ENCODE peak calls at places on chromosomes 5 and 9, in six cellular contexts. G is cardiac fibroblast, T is GM23338, V is lower leg skin, C is GM20000, N is heart right ventricle. P is an unnamed sample.

GRCh38 chr5:121693864-121694263 is 157.8 kb upstream of the FTMT start:
- DNase-seq in G (peak; percentile 2), T (no peak), V (no peak), C (no peak), N (no peak), P (no peak)

GRCh38 chr5:56632199-56632598 is 183.2 kb upstream of the MAP3K1 start:
- DNase-seq in G (no peak), T (no peak), V (no peak), C (no peak), N (no peak), P (no peak)

GRCh38 chr5:85453026-85453349 is 1068.3 kb upstream of the EDIL3 start:
- DNase-seq in G (no peak), T (no peak), V (no peak), C (no peak), N (no peak), P (no peak)

GRCh38 chr5:114362977-114363721 is 1.3 kb downstream of the KCNN2 start:
- DNase-seq in G (peak; percentile 13), T (peak; percentile 43), V (no peak), C (no peak), N (no peak), P (peak; percentile 52)

GRCh38 chr5:107916731-107917725 is 246.3 kb upstream of the EFNA5 start:
- DNase-seq in G (no peak), T (no peak), V (no peak), C (no peak), N (no peak), P (no peak)

GRCh38 chr5:147204576-147204975 is 30.2 kb upstream of the STK32A start:
- DNase-seq in G (no peak), T (no peak), V (no peak), C (no peak), N (no peak), P (no peak)

GRCh38 chr5:504326-505148 is 19.7 kb downstream of the SLC9A3 start:
- DNase-seq in G (no peak), T (no peak), V (no peak), C (no peak), N (no peak), P (no peak)

GRCh38 chr5:169695025-169695625 is 58.0 kb downstream of the DOCK2 start:
- DNase-seq in G (peak; percentile 36), T (no peak), V (no peak), C (no peak), N (no peak), P (peak; percentile 43)

GRCh38 chr9:108093773-108094675 is 604.5 kb upstream of the KLF4 start:
- DNase-seq in G (peak; percentile 35), T (no peak), V (no peak), C (no peak), N (no peak), P (peak; percentile 42)

GRCh38 chr9:126986506-126986951 is 71.9 kb downstream of the RALGPS1 start:
- DNase-seq in G (peak; percentile 26), T (no peak), V (no peak), C (no peak), N (no peak), P (peak; percentile 12)

GRCh38 chr5:33321026-33321425 is 119.7 kb upstream of the TARS1 start:
- DNase-seq in G (peak; percentile 99), T (no peak), V (no peak), C (no peak), N (no peak), P (peak; percentile 97)

GRCh38 chr5:148833925-148834324 is 7.5 kb downstream of the ADRB2 start:
- DNase-seq in G (no peak), T (no peak), V (no peak), C (no peak), N (no peak), P (no peak)

GRCh38 chr5:121805931-121806330 is 45.8 kb upstream of the FTMT start:
- DNase-seq in G (no peak), T (no peak), V (no peak), C (no peak), N (no peak), P (peak; percentile 37)

GRCh38 chr9:91978739-91979414 is 28.8 kb upstream of the ROR2 start:
- DNase-seq in G (peak; percentile 85), T (peak; percentile 69), V (no peak), C (no peak), N (no peak), P (peak; percentile 67)
- TF ChIP-seq CTCF in G (peak; percentile 43), T (peak; percentile 85), V (no peak), C (peak; percentile 33), N (no peak), P (peak; percentile 34)

DNA sequence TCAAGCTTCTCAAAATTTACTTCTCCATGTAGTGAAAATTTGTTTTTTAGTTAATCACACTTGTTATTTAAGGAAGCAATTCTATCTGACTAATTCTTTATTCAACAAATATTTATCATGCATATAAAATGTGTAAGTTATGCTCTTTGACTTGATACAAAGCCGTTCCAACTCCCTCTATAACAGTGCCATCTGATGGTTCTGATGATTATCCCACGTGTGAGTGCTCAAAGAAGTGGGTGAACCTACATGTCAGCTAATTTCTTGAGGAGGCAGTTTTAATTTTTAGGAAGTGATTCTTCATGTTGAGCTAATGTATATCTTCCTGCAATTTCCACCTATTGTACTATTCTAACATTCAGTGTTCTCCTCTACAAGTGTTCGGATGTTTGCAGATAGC is 88.8 kb upstream of the BRINP1 start:
- DNase-seq in G (no peak), T (no peak), V (no peak), C (no peak), N (no peak), P (no peak)
- TF ChIP-seq CTCF in G (no peak), T (peak; percentile 58), V (no peak), C (no peak), N (no peak), P (no peak)

DNA sequence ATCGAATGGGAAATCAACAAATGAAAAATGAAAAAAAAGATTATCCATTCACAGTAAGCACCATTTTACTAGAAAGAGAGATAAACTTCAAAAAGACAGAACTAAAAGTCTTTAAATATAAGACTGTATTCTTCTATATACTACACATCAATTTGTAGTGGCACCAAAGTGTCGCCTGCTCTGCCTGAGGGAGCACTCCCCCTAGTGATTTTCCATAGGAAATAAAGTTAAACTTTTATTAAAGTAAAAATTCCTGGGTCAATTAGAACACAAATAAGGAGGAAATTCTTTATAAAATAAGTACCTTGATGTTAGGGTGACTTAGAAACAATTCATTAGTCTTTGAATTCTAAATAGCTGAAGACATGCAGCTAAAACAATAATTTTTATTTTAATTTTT is 9.7 kb downstream of the RAD1 start:
- DNase-seq in G (peak; percentile 33), T (peak; percentile 46), V (no peak), C (no peak), N (no peak), P (peak; percentile 41)
- TF ChIP-seq CTCF in G (peak; percentile 35), T (peak; percentile 61), V (no peak), C (no peak), N (no peak), P (peak; percentile 51)

DNA sequence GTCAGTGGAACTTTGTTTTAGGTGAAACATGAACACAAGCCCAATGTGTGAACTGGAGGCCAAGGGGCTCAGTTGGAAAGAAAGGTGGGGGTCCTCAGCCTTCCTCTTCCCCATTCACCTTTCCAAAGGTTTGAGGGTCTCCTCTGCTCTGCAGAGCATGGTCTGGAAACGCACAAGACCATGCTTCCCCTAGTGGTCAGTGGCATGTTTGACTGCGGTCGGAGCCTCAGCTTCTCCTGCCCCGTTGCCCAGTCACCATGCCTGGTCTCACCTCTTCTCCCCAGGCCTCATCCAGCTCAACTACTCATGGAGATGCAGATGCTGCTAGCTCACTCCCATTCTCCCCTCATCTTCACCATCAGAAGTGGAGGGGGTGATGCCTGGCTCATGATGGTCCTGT is 340.3 kb downstream of the GADD45G start:
- DNase-seq in G (no peak), T (peak; percentile 40), V (peak; percentile 28), C (no peak), N (no peak), P (no peak)
- TF ChIP-seq CTCF in G (no peak), T (peak; percentile 65), V (no peak), C (no peak), N (no peak), P (no peak)

GRCh38 chr5:36090033-36090432 is 23.4 kb upstream of the UGT3A2 start:
- DNase-seq in G (peak; percentile 43), T (peak; percentile 87), V (no peak), C (no peak), N (no peak), P (peak; percentile 52)
- TF ChIP-seq CTCF in G (peak; percentile 54), T (peak; percentile 76), V (no peak), C (peak; percentile 34), N (no peak), P (peak; percentile 49)

GRCh38 chr9:88539246-88539645 is 4.3 kb downstream of the NXNL2 start:
- DNase-seq in G (no peak), T (no peak), V (no peak), C (no peak), N (no peak), P (no peak)
- TF ChIP-seq CTCF in G (no peak), T (no peak), V (no peak), C (no peak), N (no peak), P (no peak)

P was measured in foreskin fibroblast.